ENCODE peak calls at places on chromosomes 3 and 15, in six cellular contexts. One of them, this sample, is unnamed. For H3K27me3, the result is how much of the 10 kb centered on the place peaks cover.

GRCh38 chr3:169448501-169448900 is 215.0 kb downstream of the MECOM start:
- DNase-seq in stomach: no peak
- DNase-seq in breast epithelium: no peak
- DNase-seq in ovary: no peak
- DNase-seq in right lobe of liver: no peak
- DNase-seq in GM12878: no peak
- DNase-seq in this sample: no peak

GRCh38 chr3:102532901-102533300 is 98.1 kb downstream of the ZPLD1 start:
- DNase-seq in stomach: no peak
- DNase-seq in breast epithelium: no peak
- DNase-seq in ovary: no peak
- DNase-seq in right lobe of liver: no peak
- DNase-seq in GM12878: no peak
- DNase-seq in this sample: no peak

GRCh38 chr3:65619391-65620298 is 419.1 kb downstream of the MAGI1 start:
- DNase-seq in stomach: no peak
- DNase-seq in breast epithelium: no peak
- DNase-seq in ovary: no peak
- DNase-seq in right lobe of liver: no peak
- DNase-seq in GM12878: no peak
- DNase-seq in this sample: no peak

GRCh38 chr3:12809001-12809400 is 12.5 kb downstream of the CAND2 start:
- DNase-seq in stomach: no peak
- DNase-seq in breast epithelium: no peak
- DNase-seq in ovary: no peak
- DNase-seq in right lobe of liver: no peak
- DNase-seq in GM12878: no peak
- DNase-seq in this sample: no peak

GRCh38 chr3:188339410-188340295 is 185.7 kb downstream of the LPP start:
- DNase-seq in stomach: no peak
- DNase-seq in breast epithelium: no peak
- DNase-seq in ovary: no peak
- DNase-seq in right lobe of liver: no peak
- DNase-seq in GM12878: no peak
- DNase-seq in this sample: no peak

GRCh38 chr15:81289910-81290309 is 34.0 kb downstream of the STARD5 start:
- DNase-seq in stomach: no peak
- DNase-seq in breast epithelium: no peak
- DNase-seq in ovary: no peak
- DNase-seq in right lobe of liver: no peak
- DNase-seq in GM12878: no peak
- DNase-seq in this sample: no peak

GRCh38 chr3:159189994-159190669 is 388.3 kb downstream of the MFSD1 start:
- DNase-seq in stomach: no peak
- DNase-seq in breast epithelium: no peak
- DNase-seq in ovary: no peak
- DNase-seq in right lobe of liver: no peak
- DNase-seq in GM12878: no peak
- DNase-seq in this sample: no peak

GRCh38 chr3:87924485-87924884 is 134.3 kb downstream of the CGGBP1 start:
- DNase-seq in stomach: no peak
- DNase-seq in breast epithelium: no peak
- DNase-seq in ovary: no peak
- DNase-seq in right lobe of liver: no peak
- DNase-seq in GM12878: no peak
- DNase-seq in this sample: no peak

GRCh38 chr15:89335289-89336041 is 841 bp upstream of the POLG start:
- DNase-seq in stomach: no peak
- DNase-seq in breast epithelium: no peak
- DNase-seq in ovary: no peak
- DNase-seq in right lobe of liver: no peak
- DNase-seq in GM12878: no peak
- DNase-seq in this sample: no peak

GRCh38 chr15:88800026-88800425 is 3.2 kb upstream of the ACAN start:
- DNase-seq in stomach: no peak
- DNase-seq in breast epithelium: no peak
- DNase-seq in ovary: no peak
- DNase-seq in right lobe of liver: no peak
- DNase-seq in GM12878: no peak
- DNase-seq in this sample: no peak

GRCh38 chr3:58122936-58123700 is 87.7 kb downstream of the DNASE1L3 start:
- DNase-seq in stomach: no peak
- DNase-seq in breast epithelium: no peak
- DNase-seq in ovary: no peak
- DNase-seq in right lobe of liver: no peak
- DNase-seq in GM12878: no peak
- DNase-seq in this sample: no peak

GRCh38 chr3:111738238-111738637 is 120.8 kb upstream of the PHLDB2 start:
- DNase-seq in stomach: no peak
- DNase-seq in breast epithelium: no peak
- DNase-seq in ovary: no peak
- DNase-seq in right lobe of liver: no peak
- DNase-seq in GM12878: no peak
- DNase-seq in this sample: no peak

GRCh38 chr3:111739241-111739952 is 119.7 kb upstream of the PHLDB2 start:
- DNase-seq in stomach: peak
- DNase-seq in breast epithelium: no peak
- DNase-seq in ovary: no peak
- DNase-seq in right lobe of liver: peak
- DNase-seq in GM12878: no peak
- DNase-seq in this sample: peak

GRCh38 chr3:111738790-111739189 is 120.3 kb upstream of the PHLDB2 start:
- DNase-seq in stomach: no peak
- DNase-seq in breast epithelium: no peak
- DNase-seq in ovary: no peak
- DNase-seq in right lobe of liver: no peak
- DNase-seq in GM12878: no peak
- DNase-seq in this sample: no peak

GRCh38 chr3:111737056-111737711 is 121.9 kb upstream of the PHLDB2 start:
- DNase-seq in stomach: peak
- DNase-seq in breast epithelium: no peak
- DNase-seq in ovary: peak
- DNase-seq in right lobe of liver: no peak
- DNase-seq in GM12878: no peak
- DNase-seq in this sample: no peak

DNA sequence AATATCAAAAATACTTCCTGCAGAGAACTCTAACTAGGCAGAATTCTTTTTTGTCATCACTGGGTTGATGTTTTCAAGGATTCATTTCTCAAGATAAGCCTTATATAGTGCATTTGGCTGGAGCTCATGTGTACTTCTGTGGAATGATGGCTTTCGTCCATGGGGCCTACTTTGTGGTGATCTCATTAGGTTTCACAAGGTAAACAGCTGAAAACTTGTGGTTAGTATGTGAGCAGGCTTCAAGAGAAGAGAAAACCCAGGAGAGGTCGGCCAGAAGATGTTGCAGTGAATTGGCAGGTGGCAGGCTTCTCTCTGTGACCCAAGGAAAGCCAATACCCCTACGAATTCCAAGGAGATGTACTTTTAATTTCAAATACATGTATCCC is 121.4 kb upstream of the PHLDB2 start:
- DNase-seq in stomach: peak
- DNase-seq in breast epithelium: no peak
- DNase-seq in ovary: peak
- DNase-seq in right lobe of liver: no peak
- DNase-seq in GM12878: no peak
- DNase-seq in this sample: peak
- H3K4me3 ChIP-seq in stomach: no peak
- H3K4me3 ChIP-seq in breast epithelium: no peak
- H3K4me3 ChIP-seq in ovary: no peak
- H3K4me3 ChIP-seq in right lobe of liver: no peak
- H3K4me3 ChIP-seq in GM12878: no peak
- H3K4me3 ChIP-seq in this sample: no peak

DNA sequence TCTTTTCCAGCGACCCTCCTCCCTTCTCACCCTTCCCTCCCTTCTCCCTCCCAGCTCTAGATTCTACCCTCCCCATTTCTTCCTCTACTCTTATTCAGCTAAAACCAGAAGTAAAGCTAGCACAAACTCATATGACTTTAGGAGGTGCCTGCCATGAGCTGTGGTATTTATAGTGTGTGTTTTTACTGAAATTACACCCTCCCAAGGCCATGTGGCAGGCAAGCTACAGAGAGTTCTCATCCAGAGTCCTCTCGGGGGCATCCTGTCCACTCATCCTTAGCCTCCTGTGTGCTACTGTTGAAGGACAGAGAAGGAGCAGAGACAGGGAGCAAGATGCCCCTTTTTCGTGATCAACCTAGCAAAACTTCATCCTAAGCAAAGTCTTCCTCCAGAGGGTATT is 7.4 kb upstream of the LTF start:
- DNase-seq in stomach: no peak
- DNase-seq in breast epithelium: no peak
- DNase-seq in ovary: no peak
- DNase-seq in right lobe of liver: no peak
- DNase-seq in GM12878: no peak
- DNase-seq in this sample: no peak
- H3K27me3 ChIP-seq in stomach: under half
- H3K27me3 ChIP-seq in breast epithelium: under half
- H3K27me3 ChIP-seq in ovary: under half
- H3K27me3 ChIP-seq in right lobe of liver: under half
- H3K27me3 ChIP-seq in GM12878: under half
- H3K27me3 ChIP-seq in this sample: under half

GRCh38 chr3:8501388-8502131 is at the start of gene LMCD1:
- DNase-seq in stomach: peak
- DNase-seq in breast epithelium: peak
- DNase-seq in ovary: peak
- DNase-seq in right lobe of liver: peak
- DNase-seq in GM12878: peak
- DNase-seq in this sample: peak
- TF ChIP-seq POLR2A in stomach: peak
- TF ChIP-seq POLR2A in breast epithelium: peak
- TF ChIP-seq POLR2A in ovary: peak
- TF ChIP-seq POLR2A in right lobe of liver: peak
- TF ChIP-seq POLR2A in GM12878: no peak
- TF ChIP-seq POLR2A in this sample: peak

GRCh38 chr3:24583004-24583403 is 88.4 kb upstream of the THRB start:
- DNase-seq in stomach: no peak
- DNase-seq in breast epithelium: no peak
- DNase-seq in ovary: no peak
- DNase-seq in right lobe of liver: no peak
- DNase-seq in GM12878: no peak
- DNase-seq in this sample: no peak

GRCh38 chr3:24590344-24590880 is 95.8 kb upstream of the THRB start:
- DNase-seq in stomach: no peak
- DNase-seq in breast epithelium: no peak
- DNase-seq in ovary: no peak
- DNase-seq in right lobe of liver: no peak
- DNase-seq in GM12878: no peak
- DNase-seq in this sample: no peak

GRCh38 chr3:24586920-24587319 is 92.3 kb upstream of the THRB start:
- DNase-seq in stomach: no peak
- DNase-seq in breast epithelium: no peak
- DNase-seq in ovary: no peak
- DNase-seq in right lobe of liver: no peak
- DNase-seq in GM12878: no peak
- DNase-seq in this sample: no peak

GRCh38 chr3:24591661-24592555 is 97.3 kb upstream of the THRB start:
- DNase-seq in stomach: no peak
- DNase-seq in breast epithelium: no peak
- DNase-seq in ovary: no peak
- DNase-seq in right lobe of liver: no peak
- DNase-seq in GM12878: no peak
- DNase-seq in this sample: no peak

DNA sequence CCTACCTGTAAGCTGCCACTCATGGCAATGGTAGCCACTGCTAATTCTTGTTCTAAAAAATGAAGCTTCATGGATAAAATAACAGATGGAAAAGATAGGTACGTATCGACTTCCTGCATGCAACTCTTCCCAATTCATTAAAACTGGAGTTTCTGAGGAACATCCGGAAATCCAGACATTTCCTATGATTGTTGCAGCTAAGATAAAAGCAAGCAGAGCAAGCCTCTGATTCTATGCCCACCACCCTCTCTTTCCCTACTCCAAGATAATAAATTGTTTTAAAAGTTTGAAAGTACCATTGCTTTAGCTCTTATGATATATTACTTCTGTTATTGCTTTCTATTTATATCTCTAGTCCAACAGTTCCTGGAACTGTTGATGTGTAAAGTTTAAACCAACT is 93.9 kb upstream of the THRB start:
- DNase-seq in stomach: no peak
- DNase-seq in breast epithelium: no peak
- DNase-seq in ovary: no peak
- DNase-seq in right lobe of liver: no peak
- DNase-seq in GM12878: no peak
- DNase-seq in this sample: no peak
- H3K4me3 ChIP-seq in stomach: no peak
- H3K4me3 ChIP-seq in breast epithelium: no peak
- H3K4me3 ChIP-seq in ovary: no peak
- H3K4me3 ChIP-seq in right lobe of liver: no peak
- H3K4me3 ChIP-seq in GM12878: no peak
- H3K4me3 ChIP-seq in this sample: no peak

DNA sequence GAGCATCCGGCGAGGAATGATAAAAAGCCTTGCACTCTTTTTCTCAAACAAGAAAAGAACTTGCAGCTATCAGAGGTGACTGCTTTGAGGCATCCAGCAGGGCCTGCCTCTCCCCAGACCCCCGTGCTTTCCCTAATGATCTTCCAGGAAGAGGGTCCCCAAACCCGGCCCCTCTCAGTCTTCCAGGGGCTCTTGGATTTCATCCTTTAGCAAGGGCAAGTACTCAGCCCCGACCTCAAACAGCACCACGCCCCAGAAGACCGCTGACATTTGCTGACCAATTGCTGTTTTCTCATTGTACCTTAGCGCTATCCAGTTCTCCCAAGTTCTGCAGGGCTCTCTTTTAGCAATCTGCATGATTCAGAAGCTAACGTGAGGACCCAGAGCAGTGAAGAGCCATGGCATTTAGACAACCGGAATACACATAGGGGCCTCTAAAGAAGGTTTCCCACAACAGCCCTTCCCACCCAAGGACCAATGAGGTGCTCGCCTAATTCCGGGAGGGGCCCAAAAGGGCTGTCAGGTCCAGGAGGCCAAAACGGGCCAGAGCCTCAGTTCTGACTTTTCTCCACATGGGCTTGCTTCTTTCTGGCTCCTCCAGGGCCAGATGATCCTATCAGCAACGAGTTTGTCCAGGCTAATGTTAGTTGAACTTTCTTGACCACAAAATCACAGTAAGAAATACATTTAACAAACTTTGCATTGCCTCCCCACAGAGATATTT is 72.1 kb downstream of the FAM174B start:
- DNase-seq in stomach: no peak
- DNase-seq in breast epithelium: no peak
- DNase-seq in ovary: no peak
- DNase-seq in right lobe of liver: no peak
- DNase-seq in GM12878: no peak
- DNase-seq in this sample: no peak
- H3K27me3 ChIP-seq in stomach: under half
- H3K27me3 ChIP-seq in breast epithelium: under half
- H3K27me3 ChIP-seq in ovary: under half
- H3K27me3 ChIP-seq in right lobe of liver: under half
- H3K27me3 ChIP-seq in GM12878: under half
- H3K27me3 ChIP-seq in this sample: under half

This sample was measured in uterus.